ENCODE peak calls at places on chromosomes 5 and 9, in nine cellular contexts. I is CD8-positive, alpha-beta memory T cell; U is PC-9; N is endodermal cell; C is lower lobe of right lung; M is esophagus squamous epithelium; X is fibroblast of lung; O is colonic mucosa; B is MM.1S. Q is an unnamed sample.
A peak's percentile ranks its signal among the peaks of the same experiment; 100 is the strongest.

GRCh38 chr5:171207256-171207866 is 101.7 kb upstream of the TLX3 start:
- DNase-seq in I (peak; percentile 17), U (peak; percentile 33), N (peak; percentile 70), C (no peak), M (no peak), X (peak; percentile 39), O (no peak), B (peak; percentile 72), Q (no peak)

GRCh38 chr5:96663608-96664007 is 1.4 kb downstream of the CAST start:
- DNase-seq in I (no peak), U (no peak), N (no peak), C (no peak), M (no peak), X (no peak), O (no peak), B (no peak), Q (no peak)

GRCh38 chr5:69335341-69335975 is 2.9 kb upstream of the CCDC125 start:
- DNase-seq in I (no peak), U (no peak), N (no peak), C (no peak), M (no peak), X (no peak), O (no peak), B (no peak), Q (no peak)

GRCh38 chr5:53406630-53407316 is 73.7 kb upstream of the FST start:
- DNase-seq in I (no peak), U (peak; percentile 27), N (no peak), C (no peak), M (no peak), X (peak; percentile 95), O (no peak), B (no peak), Q (no peak)

GRCh38 chr5:179765400-179765799 is 28.4 kb upstream of the LTC4S start:
- DNase-seq in I (no peak), U (peak; percentile 46), N (no peak), C (no peak), M (no peak), X (peak; percentile 95), O (no peak), B (no peak), Q (no peak)

GRCh38 chr9:97594414-97594921 is 38.7 kb downstream of the TSTD2 start:
- DNase-seq in I (no peak), U (no peak), N (no peak), C (no peak), M (no peak), X (no peak), O (no peak), B (no peak), Q (no peak)

GRCh38 chr5:36459191-36460135 is 146.9 kb upstream of the SLC1A3 start:
- DNase-seq in I (no peak), U (no peak), N (peak; percentile 68), C (no peak), M (no peak), X (no peak), O (no peak), B (peak; percentile 48), Q (no peak)

GRCh38 chr9:113990570-113990907 is 87.6 kb downstream of the AMBP start:
- DNase-seq in I (no peak), U (no peak), N (no peak), C (no peak), M (no peak), X (no peak), O (no peak), B (no peak), Q (no peak)

GRCh38 chr5:157516016-157516415 is 56.0 kb downstream of the NIPAL4 start:
- DNase-seq in I (no peak), U (no peak), N (no peak), C (no peak), M (no peak), X (peak; percentile 97), O (no peak), B (no peak), Q (no peak)

GRCh38 chr9:76521244-76521673 is 62.3 kb downstream of the GCNT1 start:
- DNase-seq in I (no peak), U (peak; percentile 19), N (no peak), C (no peak), M (no peak), X (peak; percentile 48), O (no peak), B (no peak), Q (no peak)

GRCh38 chr5:185095-186070 is 5.9 kb upstream of the LRRC14B start:
- DNase-seq in I (no peak), U (no peak), N (no peak), C (peak; percentile 36), M (no peak), X (no peak), O (no peak), B (no peak), Q (no peak)

GRCh38 chr9:128550770-128551651 is 1.4 kb upstream of the SPTAN1 start:
- DNase-seq in I (no peak), U (peak; percentile 11), N (peak; percentile 71), C (no peak), M (no peak), X (peak; percentile 68), O (no peak), B (no peak), Q (no peak)

DNA sequence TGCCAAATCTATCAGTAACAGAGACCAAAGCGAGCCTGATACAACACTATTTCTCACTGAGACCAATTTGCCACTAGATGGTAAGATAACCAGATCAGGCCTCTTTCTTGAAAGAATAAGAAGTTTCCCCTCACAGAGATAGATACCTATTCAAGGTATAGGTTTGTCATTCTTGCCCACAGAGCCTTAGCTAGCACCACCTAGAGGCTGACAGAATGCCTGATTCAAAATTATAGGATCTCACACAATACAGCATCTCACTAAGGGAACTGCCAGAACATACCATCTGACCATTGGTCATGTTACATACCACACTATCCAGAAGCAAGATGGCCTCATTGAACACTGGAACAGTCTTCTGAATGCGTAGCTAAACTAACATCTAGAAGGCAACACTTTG is 166.6 kb upstream of the HCN1 start:
- DNase-seq in I (no peak), U (no peak), N (no peak), C (no peak), M (no peak), X (no peak), O (no peak), B (no peak), Q (no peak)
- H3K9me3 ChIP-seq in I (no peaks in the 10 kb centered on the region), U (no peaks in the 10 kb centered on the region), N (peaks cover 89% of the 10 kb centered on the region), C (peaks cover 5% of the 10 kb centered on the region), M (no peaks in the 10 kb centered on the region), X (no peaks in the 10 kb centered on the region), O (no peaks in the 10 kb centered on the region), B (no peaks in the 10 kb centered on the region), Q (no peaks in the 10 kb centered on the region)

DNA sequence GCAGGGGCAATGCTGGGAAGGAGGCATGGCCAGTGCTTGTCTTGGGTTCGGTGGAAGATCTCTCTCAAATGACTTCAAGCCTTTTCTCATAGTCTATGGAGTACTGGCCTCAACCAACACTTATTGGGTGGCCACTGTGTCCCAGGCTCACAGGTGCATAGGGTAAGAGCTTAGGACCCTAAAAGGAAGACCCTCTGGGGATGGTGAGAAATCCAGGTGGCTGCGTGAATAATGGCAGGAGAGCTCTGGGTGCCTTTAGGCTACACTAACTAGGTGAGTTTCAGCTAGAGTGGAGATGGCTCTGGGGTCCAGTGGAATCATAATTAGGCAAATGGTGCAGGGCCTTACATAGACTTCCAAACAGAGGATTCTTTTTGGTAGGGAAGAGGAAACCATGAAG is 9.9 kb downstream of the STC2 start:
- DNase-seq in I (no peak), U (no peak), N (no peak), C (no peak), M (no peak), X (no peak), O (no peak), B (no peak), Q (no peak)
- H3K4me1 ChIP-seq in I (no peaks in the 10 kb centered on the region), U (peaks cover 7% of the 10 kb centered on the region), N (no peaks in the 10 kb centered on the region), C (peaks cover 38% of the 10 kb centered on the region), M (peaks cover 52% of the 10 kb centered on the region), X (peaks cover 20% of the 10 kb centered on the region), O (no peaks in the 10 kb centered on the region), B (no peaks in the 10 kb centered on the region), Q (no peaks in the 10 kb centered on the region)

DNA sequence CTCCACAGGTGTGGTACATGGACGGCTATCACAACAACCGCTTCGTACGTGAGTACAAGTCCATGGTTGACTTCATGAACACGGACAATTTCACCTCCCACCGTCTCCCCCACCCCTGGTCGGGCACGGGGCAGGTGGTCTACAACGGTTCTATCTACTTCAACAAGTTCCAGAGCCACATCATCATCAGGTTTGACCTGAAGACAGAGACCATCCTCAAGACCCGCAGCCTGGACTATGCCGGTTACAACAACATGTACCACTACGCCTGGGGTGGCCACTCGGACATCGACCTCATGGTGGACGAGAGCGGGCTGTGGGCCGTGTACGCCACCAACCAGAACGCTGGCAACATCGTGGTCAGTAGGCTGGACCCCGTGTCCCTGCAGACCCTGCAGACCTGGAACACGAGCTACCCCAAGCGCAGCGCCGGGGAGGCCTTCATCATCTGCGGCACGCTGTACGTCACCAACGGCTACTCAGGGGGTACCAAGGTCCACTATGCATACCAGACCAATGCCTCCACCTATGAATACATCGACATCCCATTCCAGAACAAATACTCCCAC is 32.1 kb downstream of the OLFM1 start:
- DNase-seq in I (no peak), U (no peak), N (no peak), C (peak; percentile 30), M (no peak), X (no peak), O (no peak), B (no peak), Q (no peak)
- H3K9me3 ChIP-seq in I (no peaks in the 10 kb centered on the region), U (no peaks in the 10 kb centered on the region), N (no peaks in the 10 kb centered on the region), C (no peaks in the 10 kb centered on the region), M (no peaks in the 10 kb centered on the region), X (no peaks in the 10 kb centered on the region), O (no peaks in the 10 kb centered on the region), B (no peaks in the 10 kb centered on the region), Q (no peaks in the 10 kb centered on the region)

GRCh38 chr9:121455527-121456239 is 44.0 kb downstream of the GGTA1 start:
- DNase-seq in I (peak; percentile 21), U (no peak), N (no peak), C (no peak), M (no peak), X (peak; percentile 19), O (no peak), B (no peak), Q (no peak)

GRCh38 chr9:121464968-121465367 is 34.7 kb downstream of the GGTA1 start:
- DNase-seq in I (no peak), U (no peak), N (no peak), C (no peak), M (no peak), X (no peak), O (no peak), B (no peak), Q (no peak)

GRCh38 chr9:121454972-121455371 is 44.7 kb downstream of the GGTA1 start:
- DNase-seq in I (no peak), U (no peak), N (no peak), C (no peak), M (no peak), X (no peak), O (no peak), B (no peak), Q (no peak)

GRCh38 chr9:121463026-121463827 is 36.4 kb downstream of the GGTA1 start:
- DNase-seq in I (no peak), U (peak; percentile 31), N (peak; percentile 95), C (peak; percentile 61), M (no peak), X (peak; percentile 23), O (peak; percentile 43), B (no peak), Q (no peak)

DNA sequence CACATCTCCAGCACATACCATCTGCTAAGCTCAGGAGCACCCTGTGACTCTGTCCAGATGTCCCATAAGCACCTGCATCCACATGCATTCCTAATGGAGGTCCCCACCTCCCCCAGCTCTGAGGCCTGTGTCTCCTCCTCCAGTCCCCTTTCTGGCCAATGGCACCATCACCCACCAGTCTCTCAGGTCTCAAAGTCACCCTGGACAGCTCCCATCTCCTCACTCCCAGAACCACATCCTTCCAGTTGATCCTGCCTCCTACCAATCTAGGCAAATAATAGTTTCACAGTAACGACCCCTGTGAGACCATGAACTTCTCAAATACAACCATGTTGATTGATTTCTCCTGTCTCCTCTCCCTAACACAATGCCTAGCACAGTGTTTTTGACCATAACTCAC is 40.1 kb downstream of the GGTA1 start:
- DNase-seq in I (no peak), U (no peak), N (peak; percentile 61), C (no peak), M (no peak), X (no peak), O (no peak), B (no peak), Q (no peak)
- H3K4me1 ChIP-seq in I (no peaks in the 10 kb centered on the region), U (no peaks in the 10 kb centered on the region), N (no peaks in the 10 kb centered on the region), C (no peaks in the 10 kb centered on the region), M (peaks cover 25% of the 10 kb centered on the region), X (no peaks in the 10 kb centered on the region), O (no peaks in the 10 kb centered on the region), B (no peaks in the 10 kb centered on the region), Q (no peaks in the 10 kb centered on the region)